ENCODE peak calls at places on chromosomes 16 and 17, in ten cellular contexts. L is heart left ventricle, K is gastrocnemius medialis, I is vagina, M is endodermal cell, U is OCI-LY7, A is heart right ventricle, E is uterus, J is SK-N-MC, C is cardiac muscle cell. T is an unnamed sample. For H3K36me3, the result is how much of the 10 kb centered on the place peaks cover.

GRCh38 chr17:43316522-43317142 is 82.2 kb upstream of the ARL4D start:
- DNase-seq in L (no peak), K (no peak), M (peak), C (no peak), E (no peak), A (no peak), J (no peak), I (no peak), U (peak), T (no peak)

GRCh38 chr17:50181155-50181554 is 15.3 kb downstream of the SGCA start:
- DNase-seq in M (no peak), I (no peak), L (no peak), E (no peak), K (no peak), C (no peak), J (no peak), A (no peak), U (no peak), T (no peak)

GRCh38 chr17:50708050-50709000 is 611 bp upstream of the ANKRD40 start:
- DNase-seq in M (peak), C (no peak), L (no peak), E (no peak), K (peak), U (peak), A (no peak), I (no peak), J (no peak), T (no peak)

GRCh38 chr16:52446076-52446475 is 100.9 kb downstream of the TOX3 start:
- DNase-seq in U (no peak), A (no peak), L (no peak), I (no peak), J (no peak), C (peak), K (no peak), M (no peak), E (no peak), T (no peak)

GRCh38 chr17:12549499-12549901 is 116.2 kb upstream of the MYOCD start:
- DNase-seq in L (no peak), M (peak), A (no peak), J (no peak), C (peak), U (no peak), K (no peak), I (no peak), E (no peak), T (peak)

GRCh38 chr17:4721203-4722135 is 9.8 kb upstream of the MED11 start:
- DNase-seq in E (no peak), L (no peak), I (no peak), J (no peak), U (no peak), A (no peak), M (peak), K (no peak), C (peak), T (no peak)

GRCh38 chr17:79038545-79039135 is 14.7 kb downstream of the C1QTNF1 start:
- DNase-seq in I (peak), K (no peak), E (no peak), U (no peak), A (no peak), L (no peak), C (peak), M (peak), J (no peak), T (peak)

GRCh38 chr16:23333034-23333579 is 31.0 kb downstream of the SCNN1B start:
- DNase-seq in M (no peak), I (no peak), C (no peak), A (no peak), J (peak), L (no peak), K (no peak), E (no peak), U (no peak), T (no peak)

GRCh38 chr17:78717431-78717980 is 64.6 kb downstream of the CYTH1 start:
- DNase-seq in I (no peak), A (no peak), E (peak), K (no peak), U (peak), C (peak), L (no peak), J (no peak), M (peak), T (no peak)

GRCh38 chr16:57422026-57422944 is 17.7 kb downstream of the CCL17 start:
- DNase-seq in M (peak), U (peak), J (no peak), L (peak), C (peak), E (peak), A (no peak), I (no peak), K (no peak), T (no peak)

GRCh38 chr17:39462644-39463375 is 1.5 kb downstream of the CDK12 start:
- DNase-seq in L (peak), K (no peak), A (no peak), I (peak), M (peak), U (peak), E (no peak), C (peak), J (no peak), T (no peak)

GRCh38 chr17:50459756-50460155 is 8.9 kb downstream of the CHAD start:
- DNase-seq in U (peak), J (no peak), K (no peak), A (no peak), I (no peak), L (no peak), E (no peak), M (no peak), C (no peak), T (no peak)

GRCh38 chr17:64385187-64386083 is 5.2 kb downstream of the PECAM1 start:
- DNase-seq in M (no peak), E (peak), A (peak), I (no peak), C (peak), J (no peak), L (peak), K (peak), U (no peak), T (peak)

GRCh38 chr16:23496826-23497542 is 13.3 kb downstream of the GGA2 start:
- DNase-seq in U (no peak), A (no peak), L (no peak), J (no peak), C (peak), I (no peak), K (peak), M (no peak), E (peak), T (peak)

GRCh38 chr16:85128079-85128837 is 16.0 kb upstream of the CIBAR2 start:
- DNase-seq in M (no peak), U (no peak), K (no peak), I (no peak), C (no peak), L (no peak), E (no peak), J (no peak), A (no peak), T (no peak)

GRCh38 chr16:4937782-4938682 is 1.1 kb upstream of the PPL start:
- DNase-seq in A (no peak), U (no peak), E (no peak), C (no peak), I (no peak), M (peak), K (peak), L (no peak), J (no peak), T (no peak)

GRCh38 chr16:15726715-15727114 is 76.7 kb downstream of the NDE1 start:
- DNase-seq in A (no peak), U (no peak), M (no peak), L (no peak), E (no peak), C (no peak), J (no peak), I (no peak), K (no peak), T (no peak)

GRCh38 chr16:53840472-53840871 is 136.5 kb downstream of the FTO start:
- DNase-seq in C (no peak), U (no peak), L (no peak), M (no peak), A (no peak), J (no peak), E (no peak), K (no peak), I (no peak), T (no peak)

GRCh38 chr16:2475413-2476344 is 752 bp downstream of the TBC1D24 start:
- DNase-seq in U (peak), J (no peak), A (no peak), M (peak), E (no peak), I (no peak), C (no peak), K (no peak), L (no peak), T (no peak)

GRCh38 chr17:66807182-66807581 is 27.7 kb upstream of the CACNG5 start:
- DNase-seq in K (no peak), E (no peak), A (no peak), M (no peak), I (no peak), J (no peak), C (no peak), L (no peak), U (no peak), T (no peak)

GRCh38 chr17:47839899-47840741 is 953 bp downstream of the SCRN2 start:
- DNase-seq in L (no peak), A (no peak), K (no peak), I (no peak), C (no peak), E (peak), U (no peak), M (no peak), J (no peak), T (no peak)

GRCh38 chr17:47843391-47843730 is 2.3 kb upstream of the SCRN2 start:
- DNase-seq in E (no peak), J (no peak), I (no peak), U (no peak), K (no peak), M (peak), A (no peak), C (no peak), L (no peak), T (no peak)

GRCh38 chr17:47844230-47844629 is 3.2 kb upstream of the SCRN2 start:
- DNase-seq in E (no peak), I (no peak), M (no peak), J (no peak), A (no peak), L (no peak), U (no peak), K (no peak), C (peak), T (no peak)

GRCh38 chr17:47840742-47841487 is at the start of gene SCRN2:
- DNase-seq in A (peak), E (peak), J (no peak), M (peak), C (peak), K (peak), L (peak), U (peak), I (peak), T (no peak)

DNA sequence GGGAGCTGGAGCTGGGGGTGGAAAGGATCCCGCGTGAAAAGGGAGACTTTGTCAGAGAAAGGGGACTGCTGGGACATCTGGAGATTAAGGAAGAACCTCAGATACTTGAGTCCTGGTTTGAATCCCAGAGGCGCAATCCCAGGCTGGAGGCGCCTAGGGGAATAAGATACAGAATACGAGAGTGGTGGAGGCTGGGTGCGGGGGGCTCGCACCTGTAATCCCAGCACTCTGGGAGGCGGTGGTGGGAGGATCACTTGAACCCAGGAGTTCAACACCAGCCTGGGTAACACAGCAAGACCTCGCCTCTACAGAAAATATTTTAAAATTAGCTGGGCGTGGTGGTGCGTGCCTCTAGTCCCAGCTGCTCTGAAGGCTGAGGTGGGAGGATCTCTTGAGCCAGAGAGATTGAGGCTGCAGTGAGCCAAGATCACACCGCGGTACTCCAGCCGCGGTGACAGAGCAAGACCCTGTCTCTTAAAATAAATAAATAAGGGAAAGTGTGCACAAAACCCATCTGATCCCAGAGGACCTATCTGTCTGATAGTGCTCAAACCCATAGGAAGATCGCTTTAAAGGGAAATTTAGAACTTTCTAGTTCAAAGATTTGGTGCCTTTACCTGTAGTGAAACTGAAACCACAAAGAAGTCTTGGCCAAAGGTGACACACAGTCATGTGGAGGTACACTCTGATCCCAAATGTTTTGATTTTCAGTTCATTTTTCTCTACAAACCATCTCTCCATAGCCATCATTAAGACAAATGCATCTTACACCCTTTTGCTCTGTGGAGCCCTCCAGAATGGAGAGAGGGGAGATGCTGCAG is 625 bp upstream of the SCRN2 start:
- DNase-seq in K (no peak), J (no peak), C (no peak), A (no peak), U (no peak), E (no peak), M (no peak), I (no peak), L (no peak), T (no peak)
- H3K4me3 ChIP-seq in K (peak), J (peak), C (no peak), A (peak), U (peak), E (no peak), M (no peak), I (peak), L (peak), T (no peak)

GRCh38 chr16:11061629-11062270 is 117.4 kb downstream of the CLEC16A start:
- DNase-seq in J (no peak), C (no peak), U (no peak), L (no peak), E (no peak), I (no peak), K (no peak), M (no peak), A (no peak), T (no peak)

GRCh38 chr16:11059588-11059987 is 115.2 kb downstream of the CLEC16A start:
- DNase-seq in U (no peak), K (no peak), C (no peak), J (no peak), E (no peak), L (no peak), I (no peak), A (no peak), M (no peak), T (no peak)

GRCh38 chr16:11060856-11061255 is 116.5 kb downstream of the CLEC16A start:
- DNase-seq in J (no peak), C (no peak), L (no peak), K (no peak), E (no peak), M (no peak), U (no peak), A (no peak), I (no peak), T (no peak)

GRCh38 chr16:11058820-11059219 is 114.5 kb downstream of the CLEC16A start:
- DNase-seq in C (no peak), K (no peak), A (no peak), U (no peak), M (no peak), L (no peak), I (no peak), E (no peak), J (no peak), T (no peak)

DNA sequence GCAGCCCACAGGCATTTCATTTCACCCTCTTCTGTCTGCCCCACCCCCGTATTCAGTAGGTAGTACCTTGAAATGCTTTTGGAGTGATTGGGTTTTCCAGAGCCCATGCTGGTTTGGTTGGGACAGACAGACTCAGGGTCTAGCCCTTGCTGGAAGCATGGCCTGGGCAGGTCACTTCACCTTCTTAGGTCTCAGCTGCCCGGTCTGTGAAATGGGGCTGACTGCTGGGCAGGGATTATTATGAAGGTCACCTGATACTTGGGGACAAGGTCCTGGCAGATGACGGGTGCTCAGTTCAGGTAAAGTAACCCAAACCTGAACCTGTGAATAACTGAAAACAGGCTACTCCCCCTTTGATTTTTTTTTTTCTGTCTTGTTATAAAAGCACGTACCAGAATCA is 116.0 kb downstream of the CLEC16A start:
- DNase-seq in E (no peak), L (no peak), C (no peak), A (no peak), M (no peak), J (no peak), U (no peak), K (no peak), I (no peak), T (no peak)
- H3K36me3 ChIP-seq in E (under half), L (under half), C (under half), A (under half), M (under half), J (under half), U (under half), K (under half), I (under half), T (under half)

GRCh38 chr17:77354420-77354720 is 213.6 kb downstream of the SEC14L1 start:
- DNase-seq in E (no peak), C (no peak), U (no peak), J (no peak), K (no peak), A (no peak), L (no peak), M (peak), I (no peak), T (no peak)
- H3K4me3 ChIP-seq in E (no peak), C (no peak), U (no peak), J (no peak), K (no peak), A (no peak), L (no peak), M (no peak), I (no peak), T (no peak)

DNA sequence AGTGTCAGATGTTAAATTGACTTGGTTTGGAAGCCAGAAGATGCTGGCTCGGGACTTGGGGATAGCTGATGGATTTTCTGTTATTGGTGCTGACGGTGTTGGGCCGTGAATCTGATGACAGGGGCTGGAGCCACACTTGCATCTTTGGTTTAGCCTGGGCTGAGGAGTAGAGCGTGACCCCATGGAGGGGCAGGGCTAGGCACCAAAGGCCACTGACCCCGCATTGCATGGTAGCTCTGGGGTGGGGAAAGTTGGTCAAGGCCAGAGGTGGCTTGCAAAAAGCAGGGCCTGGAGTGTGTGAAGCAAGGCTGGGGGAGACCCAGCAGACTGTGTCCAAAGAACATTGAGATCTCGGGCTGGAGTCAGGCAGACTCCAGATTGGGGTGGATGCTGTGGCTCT is 25.3 kb downstream of the WSCD1 start:
- DNase-seq in M (no peak), I (no peak), K (no peak), C (no peak), J (no peak), U (no peak), E (no peak), L (no peak), A (no peak), T (no peak)
- H3K36me3 ChIP-seq in M (under half), I (under half), K (under half), C (under half), J (under half), U (under half), E (under half), L (under half), A (under half), T (under half)